ENCODE peak calls at places on chromosomes 4 and X, in seven cellular contexts. J is IMR-90, Q is mesendoderm, T is neuronal stem cell, U is H1, Z is H9, O is trophoblast cell. K is an unnamed sample.

GRCh38 chrX:49754238-49754857 is 58.6 kb upstream of the PAGE1 start:
- DNase-seq in J (peak), Q (peak), T (peak), U (no peak), Z (peak), O (no peak), K (peak)

GRCh38 chrX:102599950-102600579 is 750 bp downstream of the ARMCX5 start:
- DNase-seq in J (peak), Q (peak), T (no peak), U (no peak), Z (no peak), O (no peak), K (peak)

GRCh38 chr4:125770814-125771398 is 456.2 kb downstream of the FAT4 start:
- DNase-seq in J (no peak), Q (peak), T (no peak), U (no peak), Z (no peak), O (no peak), K (no peak)

GRCh38 chr4:145011636-145012035 is 86.4 kb downstream of the ANAPC10 start:
- DNase-seq in J (no peak), Q (no peak), T (no peak), U (no peak), Z (no peak), O (no peak), K (no peak)

GRCh38 chrX:69161371-69161770 is 3.9 kb downstream of the PJA1 start:
- DNase-seq in J (no peak), Q (no peak), T (no peak), U (no peak), Z (peak), O (no peak), K (no peak)

GRCh38 chr4:2292679-2293108 is 30.8 kb upstream of the MXD4 start:
- DNase-seq in J (peak), Q (no peak), T (no peak), U (no peak), Z (no peak), O (no peak), K (no peak)

GRCh38 chr4:11073621-11074051 is 355.1 kb downstream of the HS3ST1 start:
- DNase-seq in J (no peak), Q (peak), T (no peak), U (peak), Z (no peak), O (no peak), K (no peak)

GRCh38 chrX:10052906-10053625 is 85.9 kb downstream of the CLDN34 start:
- DNase-seq in J (no peak), Q (no peak), T (no peak), U (no peak), Z (no peak), O (no peak), K (no peak)

GRCh38 chrX:40088299-40088625 is 9.5 kb downstream of the BCOR start:
- DNase-seq in J (no peak), Q (no peak), T (no peak), U (no peak), Z (peak), O (no peak), K (peak)

GRCh38 chrX:68915778-68916177 is 87.0 kb downstream of the EFNB1 start:
- DNase-seq in J (no peak), Q (no peak), T (no peak), U (no peak), Z (no peak), O (no peak), K (peak)

GRCh38 chrX:113973706-113974105 is 610.2 kb upstream of the HTR2C start:
- DNase-seq in J (no peak), Q (no peak), T (no peak), U (no peak), Z (no peak), O (no peak), K (no peak)

GRCh38 chrX:29419774-29420553 is 795.4 kb upstream of the MAGEB2 start:
- DNase-seq in J (peak), Q (peak), T (no peak), U (no peak), Z (no peak), O (no peak), K (peak)

GRCh38 chrX:26915064-26915463 is 548.1 kb downstream of the PPP4R3C start:
- DNase-seq in J (no peak), Q (no peak), T (no peak), U (no peak), Z (no peak), O (no peak), K (no peak)

GRCh38 chr4:14196141-14196540 is 568.6 kb upstream of the BOD1L1 start:
- DNase-seq in J (peak), Q (peak), T (peak), U (peak), Z (peak), O (peak), K (peak)

GRCh38 chr4:173735055-173735454 is 205.0 kb upstream of the HAND2 start:
- DNase-seq in J (peak), Q (no peak), T (no peak), U (no peak), Z (no peak), O (no peak), K (peak)

GRCh38 chrX:102154900-102155805 is 624 bp downstream of the BEX5 start:
- DNase-seq in J (no peak), Q (peak), T (peak), U (no peak), Z (peak), O (no peak), K (no peak)

GRCh38 chr4:169774466-169775445 is 17.0 kb upstream of the HPF1 start:
- DNase-seq in J (no peak), Q (no peak), T (no peak), U (no peak), Z (peak), O (no peak), K (no peak)

GRCh38 chrX:15781964-15782711 is 8.1 kb upstream of the ZRSR2 start:
- DNase-seq in J (no peak), Q (no peak), T (no peak), U (no peak), Z (no peak), O (no peak), K (no peak)

GRCh38 chrX:134548257-134548732 is 88.3 kb downstream of the HPRT1 start:
- DNase-seq in J (no peak), Q (peak), T (no peak), U (no peak), Z (no peak), O (no peak), K (peak)

GRCh38 chr4:105305019-105305836 is 158.6 kb downstream of the TET2 start:
- DNase-seq in J (no peak), Q (no peak), T (no peak), U (no peak), Z (no peak), O (no peak), K (no peak)

GRCh38 chr4:105304085-105304484 is 157.4 kb downstream of the TET2 start:
- DNase-seq in J (no peak), Q (no peak), T (no peak), U (no peak), Z (no peak), O (no peak), K (no peak)

GRCh38 chr4:105306820-105307219 is 160.1 kb downstream of the TET2 start:
- DNase-seq in J (no peak), Q (no peak), T (no peak), U (no peak), Z (no peak), O (no peak), K (no peak)

DNA sequence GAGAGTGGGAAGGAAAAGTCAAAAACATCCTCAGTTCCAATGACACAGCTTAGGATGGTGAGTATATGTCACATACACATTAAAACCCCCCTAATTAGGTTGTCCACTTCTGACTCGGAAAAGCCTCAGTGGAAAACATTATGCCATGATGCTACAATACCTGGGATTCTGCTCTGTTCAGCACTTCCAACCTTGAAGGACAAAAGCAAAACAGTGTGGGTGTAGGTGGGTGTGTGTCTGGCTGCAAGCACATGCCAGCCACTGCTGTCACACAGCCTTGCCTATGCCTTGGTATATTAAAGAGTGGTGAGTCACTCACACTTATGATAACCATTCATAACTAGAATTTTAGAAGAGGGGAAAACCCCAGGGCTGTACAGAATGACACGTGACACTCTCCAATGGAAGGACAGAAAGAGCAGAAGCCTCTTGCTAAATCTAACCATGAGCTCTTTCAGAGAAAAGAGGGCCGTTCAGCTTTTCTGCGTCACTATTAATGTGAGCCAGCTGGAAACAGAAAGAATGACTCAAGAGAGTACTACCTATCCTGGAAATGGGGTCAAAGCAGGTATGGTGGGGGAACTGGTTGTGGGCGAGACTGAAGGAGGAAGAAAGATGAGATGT is 159.6 kb downstream of the TET2 start:
- DNase-seq in J (no peak), Q (no peak), T (no peak), U (no peak), Z (no peak), O (no peak), K (no peak)
- H3K4ac ChIP-seq in J (no peak), Q (no peak), T (no peak), U (no peak), Z (no peak), O (no peak), K (no peak)

DNA sequence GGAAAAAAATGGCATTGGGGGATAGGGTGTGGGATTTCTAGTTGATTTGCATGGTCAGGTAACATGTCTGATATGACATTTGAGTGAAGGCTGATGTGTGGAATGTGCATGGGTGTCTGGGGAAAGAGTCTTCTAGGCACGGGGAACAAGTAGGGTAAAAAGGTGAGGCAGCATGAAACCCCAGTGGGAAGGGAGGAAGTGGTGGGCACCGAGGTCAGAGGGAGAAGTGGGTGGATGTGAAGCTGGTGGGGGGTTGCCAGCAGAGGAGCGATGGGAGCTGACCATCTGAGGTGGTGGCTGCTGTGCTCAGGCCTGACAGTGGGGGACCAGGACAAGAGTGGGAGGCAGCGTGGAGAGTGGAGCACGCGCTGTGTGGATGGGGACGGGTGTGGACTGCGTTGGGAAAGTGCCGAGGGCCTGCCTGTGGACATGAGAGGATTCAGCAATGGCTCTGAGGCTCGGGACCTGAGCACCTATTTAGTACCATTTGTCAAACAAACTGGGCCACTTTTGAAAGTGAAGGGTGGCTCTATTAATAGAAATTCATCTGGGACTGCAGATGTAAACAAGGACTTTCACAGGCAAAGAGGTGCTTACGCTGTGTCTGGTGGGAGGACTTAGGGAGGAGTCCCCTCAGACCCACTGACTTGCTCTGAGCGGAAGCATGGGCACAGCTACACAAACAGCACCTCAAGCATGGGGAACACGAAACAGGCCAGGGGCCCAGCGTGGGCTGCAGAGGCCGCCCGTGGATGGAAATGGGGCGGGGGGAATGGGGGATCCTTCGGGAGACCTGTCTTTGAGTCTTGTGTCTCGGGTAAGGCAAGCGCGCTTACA is 16.7 kb upstream of the S100P start:
- DNase-seq in J (no peak), Q (no peak), T (no peak), U (no peak), Z (no peak), O (no peak), K (no peak)
- H3K4ac ChIP-seq in J (no peak), Q (no peak), T (no peak), U (no peak), Z (no peak), O (no peak), K (no peak)

GRCh38 chr4:112953295-112953694 is 96.2 kb upstream of the ANK2 start:
- DNase-seq in J (no peak), Q (no peak), T (no peak), U (no peak), Z (no peak), O (no peak), K (no peak)

GRCh38 chr4:112952301-112952700 is 97.2 kb upstream of the ANK2 start:
- DNase-seq in J (no peak), Q (no peak), T (no peak), U (no peak), Z (no peak), O (no peak), K (no peak)

GRCh38 chr4:112951362-112951962 is 98.0 kb upstream of the ANK2 start:
- DNase-seq in J (peak), Q (peak), T (no peak), U (no peak), Z (no peak), O (no peak), K (peak)

GRCh38 chr4:112956458-112956857 is 93.0 kb upstream of the ANK2 start:
- DNase-seq in J (no peak), Q (no peak), T (no peak), U (no peak), Z (no peak), O (no peak), K (no peak)
- H3K4ac ChIP-seq in J (no peak), Q (no peak), T (no peak), U (no peak), Z (no peak), O (no peak), K (no peak)

GRCh38 chr4:161403781-161404180 is 760.0 kb downstream of the FSTL5 start:
- DNase-seq in J (no peak), Q (no peak), T (no peak), U (no peak), Z (no peak), O (no peak), K (peak)
- H3K4ac ChIP-seq in J (no peak), Q (no peak), T (no peak), U (no peak), Z (no peak), O (no peak), K (peak)

GRCh38 chr4:152109585-152110509 is 349.0 kb upstream of the GATB start:
- DNase-seq in J (peak), Q (no peak), T (no peak), U (no peak), Z (no peak), O (no peak), K (no peak)
- H3K4ac ChIP-seq in J (no peak), Q (no peak), T (no peak), U (no peak), Z (no peak), O (no peak), K (no peak)

DNA sequence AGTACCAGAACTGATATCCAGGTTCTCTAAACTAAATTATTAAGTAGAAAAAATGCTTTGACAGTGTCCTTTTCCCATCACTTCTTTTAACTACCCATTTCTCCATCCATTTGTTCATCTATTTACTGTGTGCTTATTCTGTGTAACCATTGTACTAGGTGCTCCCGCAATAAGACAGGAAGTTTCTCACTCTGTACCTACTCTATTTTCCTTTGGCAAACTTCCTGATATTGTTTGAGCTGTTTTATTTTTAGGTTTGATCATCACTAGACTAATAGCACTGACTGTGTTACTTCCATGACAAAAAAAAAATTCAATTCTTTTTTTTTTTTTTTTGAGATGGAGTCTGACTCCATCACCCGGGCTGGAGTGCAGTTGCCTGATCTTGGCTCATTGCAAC is 102.5 kb upstream of the CASK start:
- DNase-seq in J (no peak), Q (no peak), T (no peak), U (no peak), Z (no peak), O (no peak), K (no peak)
- H3K4ac ChIP-seq in J (no peak), Q (no peak), T (no peak), U (no peak), Z (no peak), O (no peak), K (no peak)

DNA sequence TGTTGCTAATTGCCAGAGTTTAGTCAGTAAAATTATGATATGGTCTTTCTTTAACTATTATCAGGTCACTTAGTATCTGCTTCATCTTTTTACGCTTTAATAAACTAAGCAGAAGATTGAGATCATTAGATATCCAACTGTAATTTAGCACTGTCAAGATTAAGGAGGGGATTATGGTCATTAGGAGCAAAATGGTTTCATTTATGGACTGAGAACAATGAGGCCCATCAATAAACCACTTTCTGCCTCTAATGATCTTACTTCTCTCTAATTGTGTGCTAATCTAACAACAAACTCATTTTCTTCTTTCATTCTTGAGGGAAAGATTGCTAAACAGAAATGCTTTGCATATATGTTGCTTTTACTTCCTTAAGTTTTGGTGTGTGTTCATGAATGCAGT is 340.4 kb downstream of the RPA4 start:
- DNase-seq in J (no peak), Q (no peak), T (no peak), U (no peak), Z (no peak), O (no peak), K (no peak)
- H3K4ac ChIP-seq in J (no peak), Q (no peak), T (no peak), U (no peak), Z (no peak), O (no peak), K (no peak)

DNA sequence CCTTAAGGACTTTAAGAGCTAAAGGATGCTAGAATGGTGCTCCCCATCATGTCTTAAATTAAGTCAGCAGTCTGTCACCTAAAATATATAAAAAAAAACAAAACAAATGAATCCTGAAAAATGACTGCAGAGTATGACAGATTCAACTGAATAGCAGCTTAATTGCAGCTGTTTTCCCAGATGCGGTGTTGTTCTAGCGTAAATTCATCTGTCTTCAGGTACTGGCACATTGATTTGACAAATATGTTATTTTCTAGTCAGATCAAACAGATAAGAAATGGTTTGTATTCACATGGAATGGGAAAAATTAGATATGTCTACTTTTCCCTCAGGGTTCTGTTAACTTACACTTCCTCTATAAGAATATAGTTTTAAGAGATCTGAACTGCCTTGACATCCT is 211.7 kb downstream of the NAF1 start:
- DNase-seq in J (no peak), Q (no peak), T (no peak), U (no peak), Z (no peak), O (no peak), K (no peak)
- H3K4ac ChIP-seq in J (no peak), Q (no peak), T (no peak), U (no peak), Z (no peak), O (no peak), K (no peak)

DNA sequence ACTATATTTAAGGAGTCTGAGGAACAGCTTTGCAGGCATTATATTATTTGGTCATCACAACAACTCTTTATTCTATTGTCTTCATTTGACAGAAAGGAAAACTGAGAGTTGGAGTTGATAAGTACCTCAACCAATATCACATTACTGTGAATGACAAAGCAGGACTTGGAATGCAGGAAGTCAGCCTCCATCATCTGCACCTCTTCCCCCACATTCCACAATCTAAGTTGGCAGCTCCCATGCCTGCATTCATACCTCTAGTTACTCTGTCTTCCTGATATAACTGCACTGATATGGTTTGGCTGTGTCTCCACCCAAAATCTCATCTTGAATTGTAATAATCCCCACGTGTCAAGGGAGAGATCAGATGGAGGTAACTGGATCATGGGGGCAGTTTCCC is 356.7 kb downstream of the GALNTL6 start:
- DNase-seq in J (peak), Q (peak), T (no peak), U (no peak), Z (no peak), O (no peak), K (no peak)
- H3K4ac ChIP-seq in J (peak), Q (peak), T (no peak), U (no peak), Z (no peak), O (no peak), K (peak)

DNA sequence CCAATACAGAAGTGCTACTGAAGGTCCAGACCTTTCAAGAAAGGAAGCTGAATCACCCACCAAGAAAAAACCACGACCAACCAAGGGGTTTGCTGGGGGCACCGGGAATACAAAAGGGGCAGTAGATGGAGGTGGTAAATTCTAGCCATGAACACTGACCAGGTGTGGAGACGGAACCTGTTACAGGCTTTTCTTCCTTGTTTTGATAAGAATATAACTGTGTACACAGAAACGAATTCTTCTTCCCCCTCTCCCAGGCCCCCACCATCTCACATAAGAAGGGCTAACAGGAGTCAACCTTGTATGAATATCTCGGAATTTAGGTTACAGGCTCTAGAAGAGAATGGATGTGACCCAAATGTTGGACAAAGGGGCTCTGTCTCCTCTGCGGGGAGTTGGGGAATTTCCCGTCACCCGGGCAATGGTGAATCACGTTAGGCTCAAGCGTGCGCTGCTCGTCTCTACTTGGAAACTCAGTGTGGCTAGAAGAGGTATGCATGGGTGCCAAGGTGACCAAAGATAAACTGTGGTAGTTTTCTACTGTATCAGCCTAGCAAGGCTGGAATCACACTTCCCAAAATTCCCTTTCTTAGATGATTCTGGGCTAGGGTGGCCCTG is 87.0 kb downstream of the AFAP1 start:
- DNase-seq in J (no peak), Q (no peak), T (no peak), U (no peak), Z (no peak), O (no peak), K (no peak)
- H3K4ac ChIP-seq in J (peak), Q (no peak), T (no peak), U (no peak), Z (no peak), O (no peak), K (no peak)

K was measured in mesenchymal stem cell.